ENCODE peak calls at places on chromosomes 3 and 15, in nine cellular contexts. One of them, this sample, is unnamed.

GRCh38 chr3:60424942-60425341 is 826.3 kb downstream of the FHIT start:
- DNase-seq in upper lobe of right lung: no peak
- DNase-seq in HTR-8/SVneo: no peak
- DNase-seq in LoVo: no peak
- DNase-seq in activated T-cell treated with anti-CD3 and anti-CD28 coated beads for 1 hour: no peak
- DNase-seq in activated gamma-delta T cell treated with Interleukin-2 at 50 U/mL for 16 hours: no peak
- DNase-seq in cortex of kidney: no peak
- DNase-seq in anterior cingulate cortex: no peak
- DNase-seq in NCI-H345: no peak
- DNase-seq in this sample: no peak

GRCh38 chr3:14716593-14716992 is 41.7 kb downstream of the C3orf20 start:
- DNase-seq in cortex of kidney: no peak
- DNase-seq in upper lobe of right lung: no peak
- DNase-seq in NCI-H345: no peak
- DNase-seq in anterior cingulate cortex: no peak
- DNase-seq in activated T-cell treated with anti-CD3 and anti-CD28 coated beads for 1 hour: no peak
- DNase-seq in HTR-8/SVneo: no peak
- DNase-seq in activated gamma-delta T cell treated with Interleukin-2 at 50 U/mL for 16 hours: no peak
- DNase-seq in LoVo: peak
- DNase-seq in this sample: no peak

GRCh38 chr3:66407281-66408218 is 93.3 kb downstream of the LRIG1 start:
- DNase-seq in LoVo: peak
- DNase-seq in anterior cingulate cortex: peak
- DNase-seq in NCI-H345: peak
- DNase-seq in activated gamma-delta T cell treated with Interleukin-2 at 50 U/mL for 16 hours: peak
- DNase-seq in HTR-8/SVneo: peak
- DNase-seq in activated T-cell treated with anti-CD3 and anti-CD28 coated beads for 1 hour: peak
- DNase-seq in upper lobe of right lung: peak
- DNase-seq in cortex of kidney: no peak
- DNase-seq in this sample: peak

GRCh38 chr3:58837863-58838255 is 171.3 kb upstream of the FAM3D start:
- DNase-seq in activated T-cell treated with anti-CD3 and anti-CD28 coated beads for 1 hour: no peak
- DNase-seq in HTR-8/SVneo: no peak
- DNase-seq in anterior cingulate cortex: no peak
- DNase-seq in upper lobe of right lung: no peak
- DNase-seq in LoVo: no peak
- DNase-seq in NCI-H345: no peak
- DNase-seq in cortex of kidney: no peak
- DNase-seq in activated gamma-delta T cell treated with Interleukin-2 at 50 U/mL for 16 hours: no peak
- DNase-seq in this sample: no peak

GRCh38 chr15:31346367-31347066 is 19.9 kb downstream of the KLF13 start:
- DNase-seq in NCI-H345: no peak
- DNase-seq in LoVo: no peak
- DNase-seq in activated gamma-delta T cell treated with Interleukin-2 at 50 U/mL for 16 hours: no peak
- DNase-seq in anterior cingulate cortex: no peak
- DNase-seq in upper lobe of right lung: peak
- DNase-seq in activated T-cell treated with anti-CD3 and anti-CD28 coated beads for 1 hour: no peak
- DNase-seq in HTR-8/SVneo: no peak
- DNase-seq in cortex of kidney: no peak
- DNase-seq in this sample: peak

GRCh38 chr3:140501054-140501769 is 176.7 kb upstream of the TRIM42 start:
- DNase-seq in anterior cingulate cortex: no peak
- DNase-seq in HTR-8/SVneo: no peak
- DNase-seq in upper lobe of right lung: no peak
- DNase-seq in LoVo: peak
- DNase-seq in NCI-H345: no peak
- DNase-seq in activated T-cell treated with anti-CD3 and anti-CD28 coated beads for 1 hour: no peak
- DNase-seq in cortex of kidney: no peak
- DNase-seq in activated gamma-delta T cell treated with Interleukin-2 at 50 U/mL for 16 hours: no peak
- DNase-seq in this sample: no peak

GRCh38 chr3:73835945-73836344 is 211.2 kb upstream of the PDZRN3 start:
- DNase-seq in HTR-8/SVneo: no peak
- DNase-seq in anterior cingulate cortex: no peak
- DNase-seq in cortex of kidney: no peak
- DNase-seq in activated gamma-delta T cell treated with Interleukin-2 at 50 U/mL for 16 hours: no peak
- DNase-seq in activated T-cell treated with anti-CD3 and anti-CD28 coated beads for 1 hour: no peak
- DNase-seq in upper lobe of right lung: no peak
- DNase-seq in LoVo: no peak
- DNase-seq in NCI-H345: no peak
- DNase-seq in this sample: no peak

GRCh38 chr15:92012368-92012629 is 158.8 kb downstream of the SLCO3A1 start:
- DNase-seq in NCI-H345: no peak
- DNase-seq in activated gamma-delta T cell treated with Interleukin-2 at 50 U/mL for 16 hours: no peak
- DNase-seq in HTR-8/SVneo: no peak
- DNase-seq in upper lobe of right lung: no peak
- DNase-seq in LoVo: no peak
- DNase-seq in anterior cingulate cortex: no peak
- DNase-seq in activated T-cell treated with anti-CD3 and anti-CD28 coated beads for 1 hour: no peak
- DNase-seq in cortex of kidney: no peak
- DNase-seq in this sample: no peak

GRCh38 chr3:72847282-72847681 is 963 bp downstream of the SHQ1 start:
- DNase-seq in NCI-H345: no peak
- DNase-seq in cortex of kidney: no peak
- DNase-seq in anterior cingulate cortex: no peak
- DNase-seq in HTR-8/SVneo: no peak
- DNase-seq in LoVo: no peak
- DNase-seq in upper lobe of right lung: no peak
- DNase-seq in activated T-cell treated with anti-CD3 and anti-CD28 coated beads for 1 hour: no peak
- DNase-seq in activated gamma-delta T cell treated with Interleukin-2 at 50 U/mL for 16 hours: no peak
- DNase-seq in this sample: no peak

GRCh38 chr15:42027521-42027920 is 6.7 kb upstream of the PLA2G4E start:
- DNase-seq in cortex of kidney: no peak
- DNase-seq in activated T-cell treated with anti-CD3 and anti-CD28 coated beads for 1 hour: no peak
- DNase-seq in HTR-8/SVneo: no peak
- DNase-seq in anterior cingulate cortex: no peak
- DNase-seq in NCI-H345: no peak
- DNase-seq in activated gamma-delta T cell treated with Interleukin-2 at 50 U/mL for 16 hours: no peak
- DNase-seq in LoVo: no peak
- DNase-seq in upper lobe of right lung: peak
- DNase-seq in this sample: no peak

GRCh38 chr3:3356836-3357235 is 177.3 kb upstream of the CRBN start:
- DNase-seq in activated gamma-delta T cell treated with Interleukin-2 at 50 U/mL for 16 hours: no peak
- DNase-seq in LoVo: no peak
- DNase-seq in upper lobe of right lung: no peak
- DNase-seq in HTR-8/SVneo: no peak
- DNase-seq in cortex of kidney: no peak
- DNase-seq in NCI-H345: no peak
- DNase-seq in anterior cingulate cortex: no peak
- DNase-seq in activated T-cell treated with anti-CD3 and anti-CD28 coated beads for 1 hour: no peak
- DNase-seq in this sample: no peak

GRCh38 chr15:100890059-100890720 is 10.6 kb downstream of the ALDH1A3 start:
- DNase-seq in HTR-8/SVneo: no peak
- DNase-seq in activated gamma-delta T cell treated with Interleukin-2 at 50 U/mL for 16 hours: no peak
- DNase-seq in NCI-H345: no peak
- DNase-seq in cortex of kidney: no peak
- DNase-seq in upper lobe of right lung: no peak
- DNase-seq in LoVo: no peak
- DNase-seq in activated T-cell treated with anti-CD3 and anti-CD28 coated beads for 1 hour: no peak
- DNase-seq in anterior cingulate cortex: no peak
- DNase-seq in this sample: no peak

GRCh38 chr3:142027713-142028112 is 121.6 kb downstream of the TFDP2 start:
- DNase-seq in activated gamma-delta T cell treated with Interleukin-2 at 50 U/mL for 16 hours: no peak
- DNase-seq in activated T-cell treated with anti-CD3 and anti-CD28 coated beads for 1 hour: no peak
- DNase-seq in LoVo: peak
- DNase-seq in NCI-H345: peak
- DNase-seq in cortex of kidney: no peak
- DNase-seq in HTR-8/SVneo: peak
- DNase-seq in upper lobe of right lung: no peak
- DNase-seq in anterior cingulate cortex: no peak
- DNase-seq in this sample: no peak

GRCh38 chr3:152969557-152970300 is 134.8 kb downstream of the P2RY1 start:
- DNase-seq in anterior cingulate cortex: no peak
- DNase-seq in activated T-cell treated with anti-CD3 and anti-CD28 coated beads for 1 hour: no peak
- DNase-seq in NCI-H345: no peak
- DNase-seq in HTR-8/SVneo: no peak
- DNase-seq in upper lobe of right lung: no peak
- DNase-seq in activated gamma-delta T cell treated with Interleukin-2 at 50 U/mL for 16 hours: no peak
- DNase-seq in LoVo: no peak
- DNase-seq in cortex of kidney: no peak
- DNase-seq in this sample: no peak

GRCh38 chr3:30628931-30629590 is 22.7 kb downstream of the TGFBR2 start:
- DNase-seq in activated T-cell treated with anti-CD3 and anti-CD28 coated beads for 1 hour: no peak
- DNase-seq in activated gamma-delta T cell treated with Interleukin-2 at 50 U/mL for 16 hours: no peak
- DNase-seq in upper lobe of right lung: no peak
- DNase-seq in HTR-8/SVneo: no peak
- DNase-seq in NCI-H345: no peak
- DNase-seq in cortex of kidney: no peak
- DNase-seq in anterior cingulate cortex: peak
- DNase-seq in LoVo: no peak
- DNase-seq in this sample: no peak

GRCh38 chr3:186241910-186242821 is 119.9 kb downstream of the DGKG start:
- DNase-seq in activated T-cell treated with anti-CD3 and anti-CD28 coated beads for 1 hour: peak
- DNase-seq in NCI-H345: peak
- DNase-seq in cortex of kidney: no peak
- DNase-seq in anterior cingulate cortex: peak
- DNase-seq in upper lobe of right lung: peak
- DNase-seq in activated gamma-delta T cell treated with Interleukin-2 at 50 U/mL for 16 hours: peak
- DNase-seq in HTR-8/SVneo: peak
- DNase-seq in LoVo: peak
- DNase-seq in this sample: peak

GRCh38 chr3:44554626-44555592 is at the start of gene ZKSCAN7:
- DNase-seq in NCI-H345: peak
- DNase-seq in cortex of kidney: peak
- DNase-seq in HTR-8/SVneo: peak
- DNase-seq in activated gamma-delta T cell treated with Interleukin-2 at 50 U/mL for 16 hours: peak
- DNase-seq in LoVo: no peak
- DNase-seq in upper lobe of right lung: peak
- DNase-seq in activated T-cell treated with anti-CD3 and anti-CD28 coated beads for 1 hour: peak
- DNase-seq in anterior cingulate cortex: peak
- DNase-seq in this sample: peak

GRCh38 chr3:156605686-156606605 is 51.0 kb upstream of the SSR3 start:
- DNase-seq in HTR-8/SVneo: peak
- DNase-seq in NCI-H345: no peak
- DNase-seq in activated T-cell treated with anti-CD3 and anti-CD28 coated beads for 1 hour: no peak
- DNase-seq in cortex of kidney: no peak
- DNase-seq in upper lobe of right lung: peak
- DNase-seq in anterior cingulate cortex: peak
- DNase-seq in activated gamma-delta T cell treated with Interleukin-2 at 50 U/mL for 16 hours: no peak
- DNase-seq in LoVo: peak
- DNase-seq in this sample: no peak